ENCODE peak calls at places on chromosomes 4 and X, in nine cellular contexts. X is upper lobe of left lung; G is NCI-H774; O is NAMALWA; T is activated naive CD4-positive, alpha-beta T cell treated with anti-CD3 and anti-CD28 coated beads, Interleukin-2, amount 50 U/mL, for 16 hours; E is midbrain; H is stomach; N is tibial artery; D is WTC11. M is an unnamed sample.

GRCh38 chr4:181150173-181150572 is 1093.0 kb upstream of the TENM3 start:
- DNase-seq in X (no peak), G (no peak), O (no peak), T (no peak), E (no peak), H (no peak), N (no peak), D (no peak), M (no peak)

GRCh38 chr4:157776930-157777329 is 395.9 kb downstream of the GASK1B start:
- DNase-seq in X (no peak), G (no peak), O (no peak), T (no peak), E (no peak), H (no peak), N (no peak), D (no peak), M (no peak)

GRCh38 chrX:85052207-85052606 is 48.5 kb downstream of the APOOL start:
- DNase-seq in X (no peak), G (no peak), O (no peak), T (no peak), E (no peak), H (no peak), N (no peak), D (no peak), M (no peak)

GRCh38 chr4:98117363-98117762 is 25.9 kb downstream of the STPG2 start:
- DNase-seq in X (no peak), G (no peak), O (no peak), T (no peak), E (no peak), H (no peak), N (no peak), D (no peak), M (no peak)

GRCh38 chr4:177441061-177441802 is 1.0 kb downstream of the AGA start:
- DNase-seq in X (peak), G (no peak), O (peak), T (peak), E (peak), H (no peak), N (no peak), D (no peak), M (peak)

GRCh38 chr4:83250666-83251065 is 33.9 kb downstream of the COQ2 start:
- DNase-seq in X (no peak), G (no peak), O (no peak), T (no peak), E (no peak), H (no peak), N (no peak), D (no peak), M (no peak)

GRCh38 chr4:7121861-7122653 is 54.2 kb upstream of the GRPEL1 start:
- DNase-seq in X (no peak), G (no peak), O (no peak), T (no peak), E (no peak), H (no peak), N (no peak), D (no peak), M (no peak)

GRCh38 chr4:2829933-2830451 is 13.7 kb upstream of the ADD1 start:
- DNase-seq in X (peak), G (no peak), O (no peak), T (peak), E (no peak), H (no peak), N (peak), D (peak), M (no peak)

GRCh38 chrX:107827852-107828251 is 2.2 kb downstream of the MID2 start:
- DNase-seq in X (no peak), G (no peak), O (no peak), T (no peak), E (no peak), H (no peak), N (no peak), D (no peak), M (no peak)

GRCh38 chr4:147760695-147761094 is 28.8 kb downstream of the ARHGAP10 start:
- DNase-seq in X (peak), G (peak), O (no peak), T (no peak), E (no peak), H (peak), N (peak), D (no peak), M (no peak)

GRCh38 chr4:83112678-83113428 is 1.7 kb downstream of the PLAC8 start:
- DNase-seq in X (no peak), G (no peak), O (peak), T (peak), E (no peak), H (no peak), N (no peak), D (no peak), M (no peak)

GRCh38 chr4:108783666-108784463 is 21.0 kb upstream of the ETNPPL start:
- DNase-seq in X (no peak), G (no peak), O (peak), T (no peak), E (no peak), H (no peak), N (no peak), D (no peak), M (peak)

GRCh38 chr4:37970702-37971101 is 10.5 kb downstream of the PTTG2 start:
- DNase-seq in X (peak), G (no peak), O (peak), T (peak), E (no peak), H (peak), N (peak), D (peak), M (peak)

GRCh38 chr4:2267841-2268240 is 5.9 kb upstream of the MXD4 start:
- DNase-seq in X (no peak), G (no peak), O (no peak), T (no peak), E (no peak), H (no peak), N (no peak), D (no peak), M (no peak)

GRCh38 chr4:82842593-82842992 is 44.0 kb upstream of the SCD5 start:
- DNase-seq in X (no peak), G (no peak), O (peak), T (no peak), E (no peak), H (no peak), N (no peak), D (no peak), M (peak)

GRCh38 chrX:123983240-123983639 is 21.7 kb downstream of the STAG2 start:
- DNase-seq in X (no peak), G (no peak), O (no peak), T (no peak), E (no peak), H (no peak), N (no peak), D (no peak), M (no peak)

GRCh38 chrX:135112096-135112729 is 8.1 kb downstream of the ETDB start:
- DNase-seq in X (no peak), G (no peak), O (peak), T (peak), E (peak), H (no peak), N (no peak), D (peak), M (peak)

GRCh38 chrX:104309169-104309568 is 54.4 kb upstream of the ESX1 start:
- DNase-seq in X (no peak), G (no peak), O (no peak), T (no peak), E (no peak), H (no peak), N (no peak), D (no peak), M (no peak)

GRCh38 chr4:54843946-54844345 is 186.2 kb downstream of the KIT start:
- DNase-seq in X (no peak), G (no peak), O (no peak), T (no peak), E (no peak), H (no peak), N (no peak), D (no peak), M (no peak)

GRCh38 chrX:151753313-151754041 is 18.9 kb downstream of the CNGA2 start:
- DNase-seq in X (peak), G (peak), O (no peak), T (no peak), E (peak), H (peak), N (peak), D (peak), M (no peak)